ENCODE peak calls at places on chromosomes 1 and 21, in ten cellular contexts. T is cardiac fibroblast, I is hepatocyte, P is OCI-LY7, R is fibroblast of villous mesenchyme, Q is fibroblast of lung, F is WERI-Rb-1, O is heart left ventricle, J is BE2C, X is astrocyte. A is an unnamed sample.

GRCh38 chr1:165903672-165904071 is 76.3 kb downstream of the UCK2 start:
- DNase-seq in T (peak), I (no peak), P (no peak), R (peak), Q (peak), F (no peak), O (no peak), J (no peak), X (peak), A (peak)

GRCh38 chr1:241525026-241525425 is 5.5 kb upstream of the FH start:
- DNase-seq in T (no peak), I (no peak), P (no peak), R (no peak), Q (no peak), F (no peak), O (no peak), J (no peak), X (no peak), A (no peak)

GRCh38 chr1:22826630-22827580 is 116.3 kb downstream of the EPHB2 start:
- DNase-seq in T (no peak), I (peak), P (no peak), R (peak), Q (no peak), F (no peak), O (peak), J (no peak), X (peak), A (peak)

GRCh38 chr1:156920233-156921052 is at the start of gene LRRC71:
- DNase-seq in T (peak), I (peak), P (no peak), R (peak), Q (peak), F (no peak), O (peak), J (peak), X (peak), A (peak)

GRCh38 chr1:11704691-11705475 is 13.4 kb downstream of the DRAXIN start:
- DNase-seq in T (no peak), I (no peak), P (no peak), R (no peak), Q (no peak), F (no peak), O (no peak), J (no peak), X (no peak), A (no peak)

GRCh38 chr1:115953180-115953579 is 23.1 kb upstream of the SLC22A15 start:
- DNase-seq in T (no peak), I (no peak), P (no peak), R (no peak), Q (no peak), F (no peak), O (no peak), J (no peak), X (no peak), A (no peak)

GRCh38 chr1:20430355-20431290 is 55.4 kb downstream of the CAMK2N1 start:
- DNase-seq in T (peak), I (peak), P (peak), R (peak), Q (peak), F (peak), O (no peak), J (peak), X (no peak), A (peak)

GRCh38 chr1:66386712-66387111 is 147.2 kb upstream of the SGIP1 start:
- DNase-seq in T (no peak), I (no peak), P (peak), R (no peak), Q (no peak), F (no peak), O (no peak), J (no peak), X (no peak), A (no peak)

GRCh38 chr1:247089616-247090375 is 11.2 kb upstream of the ZNF670 start:
- DNase-seq in T (no peak), I (no peak), P (no peak), R (no peak), Q (no peak), F (peak), O (no peak), J (no peak), X (no peak), A (no peak)

GRCh38 chr1:8351693-8352470 is 34.0 kb downstream of the SLC45A1 start:
- DNase-seq in T (no peak), I (peak), P (peak), R (no peak), Q (no peak), F (peak), O (no peak), J (peak), X (no peak), A (no peak)

GRCh38 chr1:99465176-99465900 is 180.6 kb upstream of the PALMD start:
- DNase-seq in T (peak), I (no peak), P (no peak), R (peak), Q (peak), F (peak), O (no peak), J (no peak), X (peak), A (peak)

GRCh38 chr1:30477588-30477987 is 245.8 kb downstream of the MATN1 start:
- DNase-seq in T (no peak), I (no peak), P (no peak), R (no peak), Q (no peak), F (no peak), O (no peak), J (no peak), X (no peak), A (no peak)

GRCh38 chr1:234870582-234870981 is 258.1 kb downstream of the TOMM20 start:
- DNase-seq in T (no peak), I (no peak), P (no peak), R (no peak), Q (no peak), F (no peak), O (no peak), J (no peak), X (no peak), A (no peak)

GRCh38 chr1:99816656-99817055 is 33.5 kb upstream of the AGL start:
- DNase-seq in T (no peak), I (no peak), P (no peak), R (no peak), Q (no peak), F (no peak), O (no peak), J (no peak), X (no peak), A (no peak)

GRCh38 chr1:27021347-27022031 is 8.8 kb upstream of the TENT5B start:
- DNase-seq in T (no peak), I (no peak), P (no peak), R (peak), Q (no peak), F (no peak), O (no peak), J (no peak), X (peak), A (peak)

GRCh38 chr1:19644422-19644760 is 280 bp downstream of the NBL1 start:
- DNase-seq in T (no peak), I (no peak), P (no peak), R (no peak), Q (no peak), F (no peak), O (no peak), J (no peak), X (no peak), A (no peak)

GRCh38 chr1:108130812-108131211 is 69.3 kb downstream of the SLC25A24 start:
- DNase-seq in T (no peak), I (no peak), P (no peak), R (no peak), Q (no peak), F (no peak), O (no peak), J (no peak), X (no peak), A (no peak)

GRCh38 chr1:8096105-8097011 is 70.2 kb upstream of the ERRFI1 start:
- DNase-seq in T (peak), I (no peak), P (no peak), R (peak), Q (peak), F (no peak), O (no peak), J (no peak), X (peak), A (peak)

GRCh38 chr1:50976111-50976889 is 6.3 kb downstream of the CDKN2C start:
- DNase-seq in T (no peak), I (no peak), P (peak), R (no peak), Q (peak), F (peak), O (no peak), J (peak), X (no peak), A (peak)

GRCh38 chr21:37551406-37552355 is 185.1 kb downstream of the DYRK1A start:
- DNase-seq in T (peak), I (peak), P (no peak), R (peak), Q (peak), F (no peak), O (no peak), J (no peak), X (no peak), A (peak)

GRCh38 chr1:113934006-113934405 is 4.9 kb downstream of the HIPK1 start:
- DNase-seq in T (no peak), I (no peak), P (no peak), R (no peak), Q (no peak), F (no peak), O (no peak), J (no peak), X (no peak), A (no peak)

GRCh38 chr1:59164371-59164770 is 132.5 kb upstream of the FGGY start:
- DNase-seq in T (no peak), I (no peak), P (no peak), R (no peak), Q (no peak), F (no peak), O (no peak), J (no peak), X (no peak), A (no peak)

GRCh38 chr1:154557939-154558609 is 388 bp downstream of the UBE2Q1 start:
- DNase-seq in T (peak), I (peak), P (peak), R (peak), Q (no peak), F (peak), O (peak), J (peak), X (no peak), A (no peak)

GRCh38 chr21:41771625-41771945 is 4.7 kb upstream of the RIPK4 start:
- DNase-seq in T (no peak), I (no peak), P (no peak), R (no peak), Q (no peak), F (no peak), O (no peak), J (no peak), X (no peak), A (no peak)

GRCh38 chr1:119347858-119348257 is 20.7 kb upstream of the HAO2 start:
- DNase-seq in T (peak), I (no peak), P (no peak), R (no peak), Q (no peak), F (no peak), O (no peak), J (no peak), X (peak), A (no peak)

GRCh38 chr21:39763282-39763970 is 18.4 kb downstream of the IGSF5 start:
- DNase-seq in T (no peak), I (no peak), P (no peak), R (no peak), Q (no peak), F (no peak), O (no peak), J (no peak), X (peak), A (no peak)

GRCh38 chr1:7278045-7278444 is 492.8 kb downstream of the CAMTA1 start:
- DNase-seq in T (no peak), I (no peak), P (no peak), R (no peak), Q (no peak), F (no peak), O (no peak), J (no peak), X (no peak), A (no peak)

GRCh38 chr1:159923203-159924024 is 1.9 kb downstream of the TAGLN2 start:
- DNase-seq in T (peak), I (peak), P (peak), R (peak), Q (peak), F (peak), O (peak), J (peak), X (peak), A (peak)

GRCh38 chr1:12001249-12001917 is 17.9 kb upstream of the MIIP start:
- DNase-seq in T (peak), I (no peak), P (peak), R (peak), Q (peak), F (peak), O (no peak), J (peak), X (no peak), A (peak)

GRCh38 chr1:79040424-79041089 is 34.0 kb upstream of the ADGRL4 start:
- DNase-seq in T (peak), I (no peak), P (no peak), R (no peak), Q (peak), F (no peak), O (no peak), J (no peak), X (peak), A (peak)

GRCh38 chr21:35198004-35198403 is 148.9 kb upstream of the RUNX1 start:
- DNase-seq in T (peak), I (peak), P (no peak), R (peak), Q (peak), F (no peak), O (no peak), J (no peak), X (peak), A (peak)

GRCh38 chr21:41597227-41597626 is 89.3 kb upstream of the TMPRSS2 start:
- DNase-seq in T (no peak), I (no peak), P (no peak), R (no peak), Q (no peak), F (no peak), O (no peak), J (no peak), X (no peak), A (no peak)

GRCh38 chr1:42928859-42929258 is 29.8 kb downstream of the SLC2A1 start:
- DNase-seq in T (no peak), I (peak), P (no peak), R (no peak), Q (no peak), F (no peak), O (no peak), J (no peak), X (no peak), A (no peak)

GRCh38 chr1:115545096-115545720 is 96.6 kb upstream of the VANGL1 start:
- DNase-seq in T (no peak), I (no peak), P (no peak), R (no peak), Q (no peak), F (no peak), O (no peak), J (no peak), X (no peak), A (no peak)

GRCh38 chr1:27366411-27367159 is at the start of gene MAP3K6:
- DNase-seq in T (peak), I (peak), P (no peak), R (peak), Q (peak), F (peak), O (peak), J (peak), X (peak), A (peak)

GRCh38 chr1:16135501-16135900 is 20.4 kb downstream of the EPHA2 start:
- DNase-seq in T (no peak), I (no peak), P (no peak), R (no peak), Q (no peak), F (no peak), O (no peak), J (no peak), X (no peak), A (no peak)

GRCh38 chr1:16134071-16134801 is 21.6 kb downstream of the EPHA2 start:
- DNase-seq in T (no peak), I (no peak), P (no peak), R (no peak), Q (no peak), F (no peak), O (no peak), J (no peak), X (no peak), A (no peak)

GRCh38 chr1:16132325-16132785 is 23.5 kb downstream of the EPHA2 start:
- DNase-seq in T (no peak), I (no peak), P (no peak), R (no peak), Q (no peak), F (no peak), O (no peak), J (no peak), X (no peak), A (no peak)

GRCh38 chr1:16133007-16133961 is 22.6 kb downstream of the EPHA2 start:
- DNase-seq in T (no peak), I (no peak), P (no peak), R (no peak), Q (no peak), F (no peak), O (no peak), J (no peak), X (no peak), A (no peak)

GRCh38 chr1:16134906-16135305 is 21.0 kb downstream of the EPHA2 start:
- DNase-seq in T (no peak), I (no peak), P (no peak), R (no peak), Q (no peak), F (no peak), O (no peak), J (no peak), X (no peak), A (no peak)
- TF ChIP-seq CTCF in T (no peak), I (no peak), P (no peak), R (no peak), Q (no peak), F (no peak), O (no peak), J (no peak), X (no peak), A (no peak)

DNA sequence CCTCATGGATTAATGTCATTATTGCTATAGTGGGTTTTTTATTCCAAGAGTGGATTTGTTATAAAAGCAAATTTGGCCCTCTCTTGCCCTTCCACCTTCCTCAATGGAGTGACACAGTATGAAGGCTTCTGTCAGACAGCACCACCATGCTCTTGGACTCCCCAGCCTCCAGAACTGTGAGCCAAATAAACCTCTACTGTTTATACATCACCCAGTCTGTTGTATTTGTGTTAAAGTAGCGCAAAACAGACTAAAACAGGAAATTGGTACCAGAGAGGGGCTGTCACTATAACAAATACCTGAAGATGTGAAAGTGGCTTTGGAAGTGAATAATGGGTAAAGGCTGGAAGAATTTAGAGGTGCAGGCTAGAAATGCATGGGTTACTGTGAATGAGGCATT is 38.0 kb upstream of the DMRTB1 start:
- DNase-seq in T (no peak), I (no peak), P (no peak), R (no peak), Q (no peak), F (no peak), O (no peak), J (no peak), X (no peak), A (no peak)
- H3K4me3 ChIP-seq in T (no peak), I (no peak), P (no peak), R (no peak), Q (no peak), F (no peak), O (no peak), J (no peak), X (no peak), A (no peak)

GRCh38 chr1:76156987-76157386 is 82.4 kb downstream of the ST6GALNAC3 start:
- DNase-seq in T (no peak), I (no peak), P (no peak), R (no peak), Q (no peak), F (no peak), O (no peak), J (no peak), X (no peak), A (no peak)
- TF ChIP-seq CTCF in T (no peak), I (no peak), P (no peak), R (no peak), Q (no peak), F (no peak), O (no peak), J (no peak), X (no peak), A (no peak)

GRCh38 chr1:85700422-85700821 is 7.8 kb downstream of the ZNHIT6 start:
- DNase-seq in T (no peak), I (no peak), P (no peak), R (peak), Q (no peak), F (no peak), O (no peak), J (no peak), X (no peak), A (no peak)
- H3K4me3 ChIP-seq in T (no peak), I (no peak), P (no peak), R (no peak), Q (no peak), F (no peak), O (no peak), J (no peak), X (no peak), A (no peak)

GRCh38 chr1:205396972-205397616 is 24.8 kb downstream of the LEMD1 start:
- DNase-seq in T (peak), I (peak), P (peak), R (peak), Q (peak), F (peak), O (no peak), J (peak), X (no peak), A (peak)
- TF ChIP-seq CTCF in T (peak), I (peak), P (peak), R (peak), Q (peak), F (peak), O (peak), J (peak), X (peak), A (peak)

GRCh38 chr1:84348240-84348555 is 46.7 kb downstream of the SAMD13 start:
- DNase-seq in T (peak), I (no peak), P (no peak), R (peak), Q (peak), F (no peak), O (no peak), J (no peak), X (peak), A (no peak)

GRCh38 chr1:84350550-84350949 is 47.7 kb upstream of the DNASE2B start:
- DNase-seq in T (no peak), I (no peak), P (no peak), R (no peak), Q (no peak), F (no peak), O (no peak), J (no peak), X (no peak), A (no peak)

GRCh38 chr1:84345220-84345619 is 43.7 kb downstream of the SAMD13 start:
- DNase-seq in T (no peak), I (no peak), P (no peak), R (peak), Q (peak), F (no peak), O (no peak), J (no peak), X (no peak), A (peak)

GRCh38 chr1:84350104-84350503 is 48.2 kb upstream of the DNASE2B start:
- DNase-seq in T (no peak), I (no peak), P (no peak), R (no peak), Q (no peak), F (no peak), O (no peak), J (no peak), X (no peak), A (no peak)

DNA sequence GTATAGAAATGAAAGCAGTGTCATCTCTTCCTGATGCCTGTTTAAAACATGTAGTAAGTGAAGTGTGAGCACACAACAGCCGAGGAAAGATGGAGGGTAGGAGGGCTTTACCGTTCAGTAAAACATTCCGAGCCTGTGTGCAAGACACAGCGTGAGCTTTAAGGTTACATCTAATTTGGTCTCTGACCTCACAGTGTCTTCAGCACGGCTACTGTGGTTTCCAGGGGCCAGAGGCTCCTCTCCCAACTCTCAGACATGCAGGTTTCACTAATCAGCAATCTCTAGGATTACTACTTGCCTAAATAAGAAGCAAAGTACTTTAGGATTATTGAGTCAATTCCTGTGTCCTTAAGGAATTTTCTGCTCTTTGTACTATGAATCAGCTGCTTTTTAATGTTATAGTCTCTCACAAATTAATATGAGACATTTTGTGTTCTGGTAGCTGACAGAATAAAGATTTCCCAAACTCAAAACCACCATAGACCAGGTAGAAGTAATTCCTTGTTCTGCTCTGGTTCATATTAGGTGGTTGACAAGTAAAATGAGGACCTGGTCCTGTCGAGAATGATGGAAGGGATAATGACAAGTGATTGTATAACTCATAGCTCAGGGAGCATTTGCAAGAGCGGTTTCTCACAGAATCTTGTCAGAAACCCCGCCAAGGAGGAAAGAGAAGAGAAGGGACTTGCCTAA is 46.2 kb downstream of the SAMD13 start:
- DNase-seq in T (no peak), I (no peak), P (no peak), R (peak), Q (peak), F (peak), O (no peak), J (no peak), X (peak), A (peak)
- H3K4me3 ChIP-seq in T (no peak), I (no peak), P (no peak), R (no peak), Q (no peak), F (no peak), O (no peak), J (no peak), X (no peak), A (no peak)

GRCh38 chr1:56758135-56758534 is 61.1 kb downstream of the FYB2 start:
- DNase-seq in T (no peak), I (peak), P (no peak), R (no peak), Q (no peak), F (peak), O (peak), J (peak), X (no peak), A (no peak)
- TF ChIP-seq CTCF in T (no peak), I (peak), P (no peak), R (no peak), Q (no peak), F (peak), O (peak), J (peak), X (no peak), A (no peak)